ENCODE peak calls at places on chromosomes 12 and 14, in nine cellular contexts. R, E, X, U, I, Q, H, A and P are unnamed samples.

GRCh38 chr12:121451931-121452330 is 52.0 kb downstream of the RNF34 start:
- DNase-seq in X (no peak), U (no peak), H (no peak), Q (no peak), A (no peak), R (no peak), E (no peak), I (no peak), P (no peak)

GRCh38 chr14:101737414-101738367 is 23.8 kb upstream of the PPP2R5C start:
- DNase-seq in A (no peak), X (no peak), R (no peak), H (no peak), Q (no peak), E (no peak), U (no peak), I (no peak), P (no peak)

GRCh38 chr12:102959391-102959790 is 1.9 kb downstream of the ASCL1 start:
- DNase-seq in X (no peak), Q (no peak), E (no peak), R (no peak), U (no peak), A (no peak), I (no peak), H (no peak), P (no peak)

GRCh38 chr14:70706177-70706576 is 64.5 kb downstream of the TTC9 start:
- DNase-seq in R (no peak), A (peak; percentile 24), E (no peak), H (no peak), X (no peak), U (no peak), Q (no peak), I (no peak), P (no peak)

GRCh38 chr12:49843871-49844437 is 1.0 kb upstream of the BCDIN3D start:
- DNase-seq in A (peak; percentile 29), X (no peak), H (no peak), I (no peak), U (no peak), Q (no peak), R (no peak), E (no peak), P (no peak)

GRCh38 chr14:91654836-91655235 is 77.0 kb downstream of the CATSPERB start:
- DNase-seq in U (no peak), H (no peak), A (no peak), I (no peak), X (no peak), E (no peak), R (no peak), Q (no peak), P (no peak)

GRCh38 chr12:75437564-75437963 is 43.0 kb upstream of the GLIPR1 start:
- DNase-seq in E (no peak), A (no peak), Q (peak; percentile 15), R (peak; percentile 11), H (no peak), U (peak; percentile 45), X (peak; percentile 10), I (no peak), P (peak; percentile 10)

GRCh38 chr12:10582704-10583103 is 30.7 kb downstream of the MAGOHB start:
- DNase-seq in E (no peak), X (no peak), Q (no peak), R (no peak), A (no peak), U (no peak), I (no peak), H (no peak), P (no peak)

GRCh38 chr12:116761499-116761898 is 23.4 kb downstream of the RNFT2 start:
- DNase-seq in Q (no peak), R (no peak), X (no peak), U (no peak), A (no peak), I (no peak), E (no peak), H (no peak), P (no peak)

GRCh38 chr12:63064080-63064479 is 86.9 kb downstream of the AVPR1A start:
- DNase-seq in U (no peak), Q (no peak), R (no peak), H (no peak), I (peak; percentile 20), E (no peak), A (peak; percentile 40), X (no peak), P (no peak)

GRCh38 chr12:23760495-23760894 is 189.0 kb downstream of the SOX5 start:
- DNase-seq in E (no peak), X (no peak), Q (no peak), H (no peak), A (peak; percentile 7), U (no peak), I (no peak), R (no peak), P (no peak)

GRCh38 chr12:63940295-63940997 is 95.9 kb downstream of the SRGAP1 start:
- DNase-seq in Q (no peak), E (no peak), H (no peak), U (no peak), X (no peak), A (peak; percentile 41), I (no peak), R (no peak), P (no peak)

GRCh38 chr12:57504033-57504432 is 16.2 kb downstream of the MARS1 start:
- DNase-seq in A (no peak), R (no peak), X (no peak), U (no peak), Q (no peak), E (no peak), H (no peak), I (no peak), P (no peak)

GRCh38 chr12:130990034-130990433 is 36.3 kb downstream of the ADGRD1 start:
- DNase-seq in A (no peak), U (no peak), E (no peak), H (no peak), X (no peak), Q (no peak), R (no peak), I (no peak), P (no peak)

GRCh38 chr14:58574623-58575022 is 63.1 kb upstream of the DACT1 start:
- DNase-seq in R (no peak), H (no peak), X (no peak), E (no peak), Q (no peak), U (no peak), A (no peak), I (no peak), P (no peak)

GRCh38 chr12:100789146-100789545 is 5.4 kb upstream of the ANO4 start:
- DNase-seq in H (no peak), R (no peak), U (no peak), A (peak; percentile 57), Q (no peak), I (no peak), X (no peak), E (no peak), P (no peak)

GRCh38 chr12:3792623-3793288 is 39.8 kb upstream of the CRACR2A start:
- DNase-seq in X (no peak), U (no peak), H (no peak), I (no peak), R (no peak), A (no peak), Q (no peak), E (no peak), P (no peak)

GRCh38 chr12:93818488-93819047 is 141.4 kb downstream of the CRADD start:
- DNase-seq in A (no peak), X (no peak), Q (no peak), R (no peak), H (no peak), E (no peak), U (no peak), I (no peak), P (no peak)

GRCh38 chr14:24260026-24260779 is 2.8 kb downstream of the TGM1 start:
- DNase-seq in E (no peak), Q (no peak), U (no peak), R (no peak), I (no peak), A (no peak), H (no peak), X (no peak), P (no peak)

GRCh38 chr12:96473394-96474093 is 15.8 kb upstream of the CFAP54 start:
- DNase-seq in Q (no peak), A (no peak), U (peak; percentile 84), X (no peak), I (no peak), R (no peak), E (no peak), H (no peak), P (no peak)

GRCh38 chr14:28629328-28630004 is 137.1 kb upstream of the FOXG1 start:
- DNase-seq in E (no peak), U (no peak), X (no peak), I (no peak), A (peak; percentile 20), R (no peak), H (no peak), Q (no peak), P (no peak)

GRCh38 chr12:103969391-103969790 is 3.7 kb downstream of the TDG start:
- DNase-seq in R (no peak), H (no peak), I (no peak), U (no peak), A (peak; percentile 63), Q (no peak), X (no peak), E (no peak), P (no peak)

GRCh38 chr12:32070370-32070769 is 36.3 kb upstream of the BICD1 start:
- DNase-seq in E (no peak), H (no peak), Q (no peak), A (no peak), X (no peak), I (no peak), U (no peak), R (no peak), P (no peak)

GRCh38 chr12:28059678-28060077 is 87.1 kb upstream of the PTHLH start:
- DNase-seq in U (no peak), I (no peak), Q (no peak), X (no peak), H (no peak), E (no peak), A (no peak), R (no peak), P (no peak)

GRCh38 chr12:38399711-38400205 is 83.2 kb downstream of the ALG10B start:
- DNase-seq in U (no peak), E (no peak), A (no peak), Q (no peak), R (no peak), X (no peak), H (no peak), I (no peak), P (no peak)

GRCh38 chr14:82411373-82411772 is 877.7 kb upstream of the SEL1L start:
- DNase-seq in E (no peak), A (no peak), H (no peak), R (no peak), X (no peak), U (no peak), I (no peak), Q (no peak), P (no peak)

GRCh38 chr14:71049435-71050147 is 142.3 kb downstream of the PCNX1 start:
- DNase-seq in E (no peak), U (no peak), R (no peak), Q (no peak), I (no peak), H (no peak), X (no peak), A (peak; percentile 3), P (no peak)

GRCh38 chr12:47206450-47206830 is 126.7 kb upstream of the AMIGO2 start:
- DNase-seq in E (no peak), X (no peak), H (no peak), I (no peak), U (no peak), A (no peak), Q (no peak), R (no peak), P (no peak)

GRCh38 chr12:40768125-40768864 is 76.1 kb downstream of the CNTN1 start:
- DNase-seq in A (no peak), R (no peak), H (no peak), I (no peak), Q (no peak), X (no peak), U (no peak), E (no peak), P (no peak)

GRCh38 chr14:85762523-85762922 is 232.6 kb downstream of the FLRT2 start:
- DNase-seq in U (no peak), X (no peak), E (no peak), Q (no peak), R (no peak), H (no peak), A (no peak), I (no peak), P (no peak)

GRCh38 chr14:63760014-63760413 is 32.1 kb upstream of the SGPP1 start:
- DNase-seq in U (no peak), I (no peak), H (no peak), Q (peak; percentile 31), A (no peak), R (no peak), X (no peak), E (no peak), P (no peak)